ENCODE peak calls at places on chromosomes 2 and 18, in nine cellular contexts. Z is MG63; V is astrocyte of the hippocampus; Q is stimulated activated CD8-positive, alpha-beta memory T cell treated with anti-CD3 and anti-CD28 coated beads, Interleukin-4, amount 100 ng/mL, for 1 hour; O is activated CD4-positive, alpha-beta T cell treated with anti-CD3 and anti-CD28 coated beads, Interleukin-2, amount 10 ng/mL, durations not matched to agents 7 days and 5 days; T is heart left ventricle; S is substantia nigra; G is HEK293T; F is NCI-H748 treated with DMSO at 0.1 percent for 48 hours. M is an unnamed sample.

GRCh38 chr2:54806975-54807374 is 83.5 kb downstream of the EML6 start:
- DNase-seq in G (no peak), V (no peak), O (no peak), S (no peak), Q (no peak), Z (no peak), T (no peak), F (no peak), M (no peak)

GRCh38 chr18:75125359-75126331 is 83.3 kb downstream of the PTGR3 start:
- DNase-seq in T (no peak), G (no peak), F (no peak), O (no peak), Q (no peak), Z (no peak), S (no peak), V (peak; percentile 20), M (no peak)

GRCh38 chr2:30204281-30204680 is 27.1 kb upstream of the LBH start:
- DNase-seq in T (no peak), V (no peak), Z (no peak), O (no peak), G (no peak), F (no peak), Q (no peak), S (no peak), M (no peak)

GRCh38 chr18:36662000-36662399 is 166.8 kb downstream of the TPGS2 start:
- DNase-seq in T (no peak), G (no peak), V (no peak), Q (no peak), F (no peak), S (no peak), Z (no peak), O (no peak), M (no peak)

GRCh38 chr2:86225581-86225980 is 26.3 kb downstream of the MRPL35 start:
- DNase-seq in T (peak; percentile 85), Q (no peak), V (no peak), F (no peak), S (peak; percentile 47), Z (no peak), G (no peak), O (peak; percentile 72), M (peak; percentile 30)

GRCh38 chr2:190126758-190127157 is 64.2 kb upstream of the MSTN start:
- DNase-seq in T (no peak), Z (peak; percentile 14), V (no peak), S (no peak), G (no peak), Q (no peak), O (no peak), F (no peak), M (no peak)

GRCh38 chr2:98454500-98455235 is 10.0 kb downstream of the INPP4A start:
- DNase-seq in T (no peak), Z (peak; percentile 38), S (no peak), O (peak; percentile 54), G (peak; percentile 4), V (no peak), Q (no peak), F (no peak), M (peak; percentile 65)

GRCh38 chr2:216179015-216179414 is 69.9 kb downstream of the XRCC5 start:
- DNase-seq in O (no peak), V (no peak), S (no peak), F (no peak), T (no peak), Z (no peak), Q (no peak), G (no peak), M (no peak)

GRCh38 chr18:40133253-40133652 is 1821.8 kb upstream of the PIK3C3 start:
- DNase-seq in G (no peak), Z (no peak), Q (no peak), T (no peak), V (no peak), S (no peak), O (no peak), F (no peak), M (no peak)

GRCh38 chr2:146661494-146662096 is 1183.2 kb upstream of the ACVR2A start:
- DNase-seq in Z (no peak), T (no peak), V (peak; percentile 64), O (no peak), Q (no peak), F (peak; percentile 2), G (peak; percentile 16), S (no peak), M (no peak)

GRCh38 chr2:100425107-100425506 is 7.6 kb upstream of the CHST10 start:
- DNase-seq in O (no peak), V (no peak), Q (no peak), T (no peak), F (no peak), S (no peak), Z (no peak), G (no peak), M (no peak)